ENCODE peak calls at places on chromosomes 7 and 10, in eight cellular contexts. One of them, this sample, is unnamed.

GRCh38 chr10:33377658-33378025 is 43.2 kb upstream of the NRP1 start:
- DNase-seq in Calu3: no peak
- DNase-seq in astrocyte of the spinal cord: peak
- DNase-seq in GM20000: no peak
- DNase-seq in PC-9: no peak
- DNase-seq in hepatocyte: no peak
- DNase-seq in BJ: peak
- DNase-seq in HCT116: peak
- DNase-seq in this sample: no peak

GRCh38 chr10:92123031-92123450 is 167.8 kb downstream of the CPEB3 start:
- DNase-seq in GM20000: no peak
- DNase-seq in BJ: no peak
- DNase-seq in HCT116: no peak
- DNase-seq in PC-9: peak
- DNase-seq in hepatocyte: peak
- DNase-seq in astrocyte of the spinal cord: no peak
- DNase-seq in Calu3: peak
- DNase-seq in this sample: no peak

GRCh38 chr7:2062648-2063047 is 170.1 kb downstream of the MAD1L1 start:
- DNase-seq in Calu3: no peak
- DNase-seq in PC-9: no peak
- DNase-seq in BJ: no peak
- DNase-seq in GM20000: no peak
- DNase-seq in hepatocyte: peak
- DNase-seq in HCT116: no peak
- DNase-seq in astrocyte of the spinal cord: no peak
- DNase-seq in this sample: no peak

GRCh38 chr7:67696878-67697277 is 700.2 kb downstream of the TYW1 start:
- DNase-seq in PC-9: peak
- DNase-seq in HCT116: no peak
- DNase-seq in astrocyte of the spinal cord: no peak
- DNase-seq in Calu3: peak
- DNase-seq in GM20000: no peak
- DNase-seq in hepatocyte: no peak
- DNase-seq in BJ: no peak
- DNase-seq in this sample: no peak

GRCh38 chr10:113552014-113552413 is 839 bp upstream of the HABP2 start:
- DNase-seq in PC-9: no peak
- DNase-seq in hepatocyte: no peak
- DNase-seq in astrocyte of the spinal cord: no peak
- DNase-seq in HCT116: no peak
- DNase-seq in BJ: no peak
- DNase-seq in Calu3: peak
- DNase-seq in GM20000: no peak
- DNase-seq in this sample: no peak

GRCh38 chr7:121480566-121481335 is 84.6 kb upstream of the FAM3C start:
- DNase-seq in HCT116: no peak
- DNase-seq in hepatocyte: no peak
- DNase-seq in Calu3: no peak
- DNase-seq in BJ: no peak
- DNase-seq in PC-9: no peak
- DNase-seq in GM20000: no peak
- DNase-seq in astrocyte of the spinal cord: no peak
- DNase-seq in this sample: no peak

GRCh38 chr10:21976739-21977138 is 26.8 kb downstream of the DNAJC1 start:
- DNase-seq in PC-9: no peak
- DNase-seq in Calu3: no peak
- DNase-seq in BJ: no peak
- DNase-seq in astrocyte of the spinal cord: no peak
- DNase-seq in GM20000: no peak
- DNase-seq in hepatocyte: no peak
- DNase-seq in HCT116: no peak
- DNase-seq in this sample: no peak

GRCh38 chr10:59464483-59464882 is 102.1 kb upstream of the FAM13C start:
- DNase-seq in HCT116: no peak
- DNase-seq in astrocyte of the spinal cord: no peak
- DNase-seq in PC-9: no peak
- DNase-seq in hepatocyte: no peak
- DNase-seq in Calu3: no peak
- DNase-seq in BJ: no peak
- DNase-seq in GM20000: no peak
- DNase-seq in this sample: no peak

GRCh38 chr10:121325490-121326231 is 272.6 kb downstream of the FGFR2 start:
- DNase-seq in astrocyte of the spinal cord: no peak
- DNase-seq in GM20000: no peak
- DNase-seq in PC-9: peak
- DNase-seq in Calu3: no peak
- DNase-seq in hepatocyte: no peak
- DNase-seq in BJ: no peak
- DNase-seq in HCT116: peak
- DNase-seq in this sample: no peak

GRCh38 chr7:128129224-128129864 is 98.1 kb upstream of the LRRC4 start:
- DNase-seq in GM20000: no peak
- DNase-seq in BJ: no peak
- DNase-seq in hepatocyte: no peak
- DNase-seq in astrocyte of the spinal cord: no peak
- DNase-seq in Calu3: no peak
- DNase-seq in PC-9: no peak
- DNase-seq in HCT116: no peak
- DNase-seq in this sample: no peak

GRCh38 chr7:33841658-33842057 is 63.7 kb upstream of the BMPER start:
- DNase-seq in astrocyte of the spinal cord: no peak
- DNase-seq in GM20000: no peak
- DNase-seq in HCT116: no peak
- DNase-seq in PC-9: no peak
- DNase-seq in Calu3: no peak
- DNase-seq in hepatocyte: no peak
- DNase-seq in BJ: no peak
- DNase-seq in this sample: no peak

GRCh38 chr7:141519623-141520022 is 31.6 kb upstream of the AGK start:
- DNase-seq in Calu3: no peak
- DNase-seq in hepatocyte: no peak
- DNase-seq in PC-9: no peak
- DNase-seq in GM20000: no peak
- DNase-seq in astrocyte of the spinal cord: no peak
- DNase-seq in HCT116: no peak
- DNase-seq in BJ: no peak
- DNase-seq in this sample: no peak

GRCh38 chr7:94941844-94942632 is 34.6 kb downstream of the PPP1R9A start:
- DNase-seq in astrocyte of the spinal cord: no peak
- DNase-seq in BJ: no peak
- DNase-seq in PC-9: peak
- DNase-seq in GM20000: no peak
- DNase-seq in hepatocyte: no peak
- DNase-seq in HCT116: no peak
- DNase-seq in Calu3: no peak
- DNase-seq in this sample: no peak

GRCh38 chr7:127107601-127108007 is 145.1 kb downstream of the GRM8 start:
- DNase-seq in BJ: no peak
- DNase-seq in GM20000: peak
- DNase-seq in PC-9: peak
- DNase-seq in Calu3: peak
- DNase-seq in hepatocyte: peak
- DNase-seq in HCT116: peak
- DNase-seq in astrocyte of the spinal cord: peak
- DNase-seq in this sample: peak
- TF ChIP-seq CTCF in BJ: peak
- TF ChIP-seq CTCF in GM20000: peak
- TF ChIP-seq CTCF in PC-9: peak
- TF ChIP-seq CTCF in Calu3: peak
- TF ChIP-seq CTCF in hepatocyte: peak
- TF ChIP-seq CTCF in HCT116: peak
- TF ChIP-seq CTCF in astrocyte of the spinal cord: peak
- TF ChIP-seq CTCF in this sample: peak

GRCh38 chr7:101216001-101216859 is 1.2 kb downstream of the PLOD3 start:
- DNase-seq in astrocyte of the spinal cord: peak
- DNase-seq in Calu3: no peak
- DNase-seq in HCT116: no peak
- DNase-seq in PC-9: no peak
- DNase-seq in BJ: no peak
- DNase-seq in hepatocyte: no peak
- DNase-seq in GM20000: no peak
- DNase-seq in this sample: no peak

GRCh38 chr7:101218236-101219130 is 518 bp downstream of the ZNHIT1 start:
- DNase-seq in PC-9: no peak
- DNase-seq in Calu3: no peak
- DNase-seq in BJ: no peak
- DNase-seq in hepatocyte: peak
- DNase-seq in GM20000: no peak
- DNase-seq in HCT116: no peak
- DNase-seq in astrocyte of the spinal cord: no peak
- DNase-seq in this sample: no peak

GRCh38 chr7:101216860-101217387 is 457 bp downstream of the PLOD3 start:
- DNase-seq in GM20000: no peak
- DNase-seq in Calu3: no peak
- DNase-seq in BJ: no peak
- DNase-seq in PC-9: no peak
- DNase-seq in astrocyte of the spinal cord: no peak
- DNase-seq in hepatocyte: no peak
- DNase-seq in HCT116: no peak
- DNase-seq in this sample: no peak

GRCh38 chr7:101220295-101220694 is 2.3 kb downstream of the ZNHIT1 start:
- DNase-seq in PC-9: no peak
- DNase-seq in HCT116: no peak
- DNase-seq in GM20000: no peak
- DNase-seq in hepatocyte: no peak
- DNase-seq in astrocyte of the spinal cord: no peak
- DNase-seq in Calu3: no peak
- DNase-seq in BJ: no peak
- DNase-seq in this sample: no peak

DNA sequence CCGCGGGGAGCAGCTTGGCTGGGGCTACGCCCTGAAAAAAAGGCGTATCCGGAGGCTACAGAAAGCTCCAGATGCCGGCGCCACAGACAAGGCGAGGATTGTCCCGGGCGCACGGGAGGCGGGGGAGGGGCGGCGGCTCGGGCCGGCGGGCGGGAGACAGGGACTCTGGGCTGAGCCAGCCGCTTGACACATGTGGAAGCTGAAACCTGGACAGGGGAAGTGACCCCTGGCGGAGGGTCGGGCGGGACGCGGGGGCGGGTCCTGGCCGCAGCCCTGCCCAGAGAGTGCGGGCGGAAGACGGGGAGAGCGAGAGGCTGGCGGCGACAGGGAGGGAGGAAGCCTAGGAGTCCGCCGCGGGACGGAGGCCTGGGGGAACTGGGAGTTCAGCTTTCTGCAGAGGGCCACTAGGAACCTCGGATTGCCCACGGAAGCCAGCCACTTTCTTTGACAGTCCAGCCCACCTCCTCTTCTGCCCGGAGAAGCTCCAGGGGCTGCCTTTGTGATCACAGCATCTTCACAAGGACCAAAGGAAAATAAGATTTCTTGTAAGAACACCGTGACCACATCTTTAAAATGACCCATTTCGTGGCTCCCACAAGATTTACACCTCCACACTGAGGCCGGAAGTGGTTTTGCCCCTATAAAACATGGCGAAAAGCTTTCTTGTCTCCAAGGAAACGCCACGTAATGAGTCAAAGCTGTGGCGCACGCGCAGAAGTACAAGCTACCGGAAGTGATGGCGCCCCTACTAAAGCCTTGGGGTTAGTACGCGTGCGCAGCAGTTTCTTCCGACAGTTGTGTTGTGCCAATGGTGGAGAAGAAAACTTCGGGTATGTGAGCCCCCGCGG is at the start of the genes PLOD3 and ZNHIT1:
- DNase-seq in hepatocyte: peak
- DNase-seq in BJ: peak
- DNase-seq in Calu3: peak
- DNase-seq in PC-9: peak
- DNase-seq in HCT116: peak
- DNase-seq in GM20000: peak
- DNase-seq in astrocyte of the spinal cord: peak
- DNase-seq in this sample: peak
- TF ChIP-seq CTCF in hepatocyte: no peak
- TF ChIP-seq CTCF in BJ: no peak
- TF ChIP-seq CTCF in Calu3: peak
- TF ChIP-seq CTCF in PC-9: no peak
- TF ChIP-seq CTCF in HCT116: peak
- TF ChIP-seq CTCF in GM20000: no peak
- TF ChIP-seq CTCF in astrocyte of the spinal cord: no peak
- TF ChIP-seq CTCF in this sample: no peak

GRCh38 chr7:137091396-137091795 is 222.9 kb downstream of the CHRM2 start:
- DNase-seq in hepatocyte: peak
- DNase-seq in astrocyte of the spinal cord: peak
- DNase-seq in GM20000: no peak
- DNase-seq in Calu3: no peak
- DNase-seq in HCT116: no peak
- DNase-seq in PC-9: no peak
- DNase-seq in BJ: no peak
- DNase-seq in this sample: no peak
- TF ChIP-seq CTCF in hepatocyte: peak
- TF ChIP-seq CTCF in astrocyte of the spinal cord: peak
- TF ChIP-seq CTCF in GM20000: no peak
- TF ChIP-seq CTCF in Calu3: no peak
- TF ChIP-seq CTCF in HCT116: no peak
- TF ChIP-seq CTCF in PC-9: no peak
- TF ChIP-seq CTCF in BJ: peak
- TF ChIP-seq CTCF in this sample: peak

GRCh38 chr10:69883256-69883655 is 81.5 kb downstream of the COL13A1 start:
- DNase-seq in hepatocyte: peak
- DNase-seq in GM20000: peak
- DNase-seq in PC-9: peak
- DNase-seq in Calu3: peak
- DNase-seq in astrocyte of the spinal cord: no peak
- DNase-seq in HCT116: no peak
- DNase-seq in BJ: no peak
- DNase-seq in this sample: no peak
- TF ChIP-seq CTCF in hepatocyte: peak
- TF ChIP-seq CTCF in GM20000: no peak
- TF ChIP-seq CTCF in PC-9: peak
- TF ChIP-seq CTCF in Calu3: peak
- TF ChIP-seq CTCF in astrocyte of the spinal cord: peak
- TF ChIP-seq CTCF in HCT116: peak
- TF ChIP-seq CTCF in BJ: no peak
- TF ChIP-seq CTCF in this sample: peak

DNA sequence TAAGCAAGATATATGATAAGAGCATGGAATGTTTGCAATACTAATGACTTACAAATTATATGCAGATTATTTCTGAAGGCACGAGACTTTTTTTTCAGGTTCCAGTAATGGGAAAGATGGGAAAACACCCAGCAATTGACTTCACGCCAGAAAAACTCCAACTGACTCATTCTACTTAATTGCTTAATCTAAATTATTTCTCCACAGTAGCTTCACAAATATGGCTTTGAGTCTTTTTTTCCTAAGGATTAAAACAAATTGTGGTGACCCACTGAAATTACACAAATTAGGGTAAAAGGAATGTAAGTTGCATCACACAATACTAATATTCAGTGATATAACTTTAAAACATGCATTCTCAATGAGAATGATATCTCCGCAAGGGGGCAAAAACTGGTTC is 138.7 kb downstream of the GNAI1 start:
- DNase-seq in BJ: no peak
- DNase-seq in PC-9: no peak
- DNase-seq in astrocyte of the spinal cord: peak
- DNase-seq in GM20000: no peak
- DNase-seq in hepatocyte: no peak
- DNase-seq in Calu3: no peak
- DNase-seq in HCT116: no peak
- DNase-seq in this sample: no peak
- TF ChIP-seq CTCF in BJ: no peak
- TF ChIP-seq CTCF in PC-9: no peak
- TF ChIP-seq CTCF in astrocyte of the spinal cord: no peak
- TF ChIP-seq CTCF in GM20000: no peak
- TF ChIP-seq CTCF in hepatocyte: no peak
- TF ChIP-seq CTCF in Calu3: no peak
- TF ChIP-seq CTCF in HCT116: peak
- TF ChIP-seq CTCF in this sample: no peak

This sample was measured in GM13977.